ENCODE peak calls at places on chromosome X, in ten cellular contexts. V is WTC11; U is HuH-7.5; R is AG08395; Q is iris pigment epithelial cell; S is anterior cingulate cortex; C is NCI-H1092 treated with DMSO at 0.1 percent for 48 hours; G is D341Med; I is activated naive CD4-positive, alpha-beta T cell treated with Interleukin-2 at 50 U/mL for 16 hours; B is uterus. L is an unnamed sample.

GRCh38 chrX:42538405-42538804 is 239.6 kb downstream of the PPP1R2C start:
- DNase-seq in V (no peak), U (no peak), R (no peak), Q (no peak), S (no peak), C (no peak), G (no peak), I (no peak), B (no peak), L (no peak)

GRCh38 chrX:15570145-15570544 is 30.6 kb downstream of the ACE2 start:
- DNase-seq in V (no peak), U (no peak), R (no peak), Q (no peak), S (no peak), C (no peak), G (no peak), I (no peak), B (no peak), L (no peak)

GRCh38 chrX:136166221-136166855 is 19.0 kb downstream of the FHL1 start:
- DNase-seq in V (no peak), U (no peak), R (peak; percentile 60), Q (peak; percentile 58), S (no peak), C (no peak), G (peak; percentile 31), I (no peak), B (peak; percentile 39), L (no peak)

GRCh38 chrX:151692825-151693224 is 2.4 kb upstream of the PRRG3 start:
- DNase-seq in V (no peak), U (no peak), R (no peak), Q (no peak), S (no peak), C (no peak), G (no peak), I (no peak), B (no peak), L (no peak)

GRCh38 chrX:108199691-108200090 is 108.1 kb downstream of the ATG4A start:
- DNase-seq in V (peak; percentile 18), U (no peak), R (peak; percentile 11), Q (peak; percentile 40), S (no peak), C (peak; percentile 31), G (peak; percentile 43), I (no peak), B (peak; percentile 44), L (no peak)

GRCh38 chrX:64570204-64570603 is 175.0 kb upstream of the MTMR8 start:
- DNase-seq in V (peak; percentile 12), U (no peak), R (no peak), Q (peak; percentile 1), S (no peak), C (no peak), G (no peak), I (no peak), B (no peak), L (no peak)

GRCh38 chrX:130543603-130544002 is 141.8 kb downstream of the RBMX2 start:
- DNase-seq in V (no peak), U (no peak), R (no peak), Q (no peak), S (no peak), C (no peak), G (no peak), I (no peak), B (no peak), L (no peak)

GRCh38 chrX:16023790-16024734 is 99.3 kb upstream of the GRPR start:
- DNase-seq in V (no peak), U (no peak), R (peak; percentile 31), Q (peak; percentile 32), S (no peak), C (no peak), G (no peak), I (no peak), B (no peak), L (no peak)

GRCh38 chrX:17987783-17988182 is 126.7 kb upstream of the RAI2 start:
- DNase-seq in V (no peak), U (no peak), R (no peak), Q (no peak), S (no peak), C (no peak), G (no peak), I (no peak), B (no peak), L (no peak)